ENCODE peak calls at places on chromosomes 7 and 10, in ten cellular contexts. K is fibroblast of the conjunctiva; C is stimulated activated CD8-positive, alpha-beta memory T cell treated with anti-CD3 and anti-CD28 coated beads, Interleukin-2, amount 100 ng/mL, for 48 hours; S is ureter; O is stimulated activated CD4-positive, alpha-beta T cell treated with anti-CD3 and anti-CD28 coated beads, Interleukin-2, amount 100 ng/mL, for 4 hours; Y is mesothelial cell of epicardium; D is NCI-H2029 treated with DMSO at 0.1 percent for 48 hours; J is HCT116; W is DMS 273 treated with DMSO at 0.1 percent for 48 hours; V is occipital lobe. F is an unnamed sample.

GRCh38 chr7:39811161-39811614 is 138.9 kb upstream of the CDK13 start:
- DNase-seq in K (no peak), C (no peak), S (no peak), O (no peak), Y (peak), D (no peak), J (no peak), W (peak), V (no peak), F (no peak)

GRCh38 chr10:3123571-3124411 is 48.8 kb downstream of the PITRM1 start:
- DNase-seq in K (no peak), C (no peak), S (no peak), O (no peak), Y (no peak), D (peak), J (no peak), W (no peak), V (no peak), F (no peak)

GRCh38 chr7:43591551-43592180 is 8.8 kb downstream of the STK17A start:
- DNase-seq in K (no peak), C (no peak), S (no peak), O (no peak), Y (no peak), D (no peak), J (no peak), W (no peak), V (no peak), F (no peak)

GRCh38 chr7:45268013-45268412 is 110.4 kb downstream of the RAMP3 start:
- DNase-seq in K (no peak), C (no peak), S (no peak), O (no peak), Y (no peak), D (peak), J (no peak), W (no peak), V (no peak), F (no peak)

GRCh38 chr7:100465702-100466311 is 1.7 kb upstream of the SPACDR start:
- DNase-seq in K (peak), C (no peak), S (no peak), O (no peak), Y (no peak), D (peak), J (no peak), W (peak), V (peak), F (peak)

GRCh38 chr7:19747740-19748339 is 25.6 kb downstream of the TMEM196 start:
- DNase-seq in K (peak), C (no peak), S (no peak), O (no peak), Y (no peak), D (peak), J (peak), W (no peak), V (no peak), F (no peak)

GRCh38 chr7:121480058-121480457 is 84.0 kb upstream of the FAM3C start:
- DNase-seq in K (no peak), C (no peak), S (no peak), O (no peak), Y (no peak), D (no peak), J (no peak), W (no peak), V (no peak), F (no peak)

GRCh38 chr7:22601812-22602568 is 102.0 kb upstream of the STEAP1B start:
- DNase-seq in K (peak), C (no peak), S (no peak), O (no peak), Y (no peak), D (no peak), J (no peak), W (no peak), V (no peak), F (no peak)

GRCh38 chr7:105493196-105493927 is 28.7 kb downstream of the PUS7 start:
- DNase-seq in K (no peak), C (no peak), S (no peak), O (no peak), Y (no peak), D (no peak), J (no peak), W (no peak), V (no peak), F (no peak)

GRCh38 chr7:29884399-29885272 is 78.3 kb downstream of the WIPF3 start:
- DNase-seq in K (no peak), C (no peak), S (no peak), O (no peak), Y (peak), D (peak), J (no peak), W (no peak), V (no peak), F (no peak)

GRCh38 chr10:70690584-70690983 is 18.3 kb downstream of the ADAMTS14 start:
- DNase-seq in K (no peak), C (no peak), S (no peak), O (no peak), Y (no peak), D (no peak), J (no peak), W (no peak), V (no peak), F (no peak)

GRCh38 chr10:79443338-79444242 is 1.8 kb downstream of the ZCCHC24 start:
- DNase-seq in K (no peak), C (no peak), S (peak), O (no peak), Y (no peak), D (no peak), J (no peak), W (no peak), V (no peak), F (no peak)

GRCh38 chr10:26468691-26469090 is 30.6 kb downstream of the APBB1IP start:
- DNase-seq in K (no peak), C (no peak), S (no peak), O (no peak), Y (no peak), D (no peak), J (no peak), W (no peak), V (no peak), F (no peak)

F was measured in caudate nucleus.